ENCODE peak calls at places on chromosomes 4 and X, in six cellular contexts. B, X, Y, T, V and E are unnamed samples.

GRCh38 chrX:147875866-147876596 is 35.7 kb upstream of the FMR1 start:
- DNase-seq in B (no peak), X (peak), Y (no peak), T (no peak), V (no peak), E (no peak)

GRCh38 chr4:59637596-59637995 is 1562.5 kb upstream of the ADGRL3 start:
- DNase-seq in B (no peak), X (no peak), Y (no peak), T (no peak), V (no peak), E (no peak)

GRCh38 chr4:145956288-145956890 is 17.8 kb upstream of the ZNF827 start:
- DNase-seq in B (peak), X (peak), Y (peak), T (peak), V (no peak), E (no peak)

GRCh38 chrX:137194164-137194563 is 160.4 kb upstream of the GPR101 start:
- DNase-seq in B (no peak), X (peak), Y (peak), T (no peak), V (no peak), E (peak)

GRCh38 chrX:11663875-11664210 is 1.9 kb downstream of the ARHGAP6 start:
- DNase-seq in B (no peak), X (peak), Y (no peak), T (no peak), V (no peak), E (no peak)

GRCh38 chr4:155474758-155475157 is 98.0 kb upstream of the MAP9 start:
- DNase-seq in B (no peak), X (no peak), Y (no peak), T (no peak), V (no peak), E (no peak)

GRCh38 chr4:54813674-54814073 is 155.9 kb downstream of the KIT start:
- DNase-seq in B (no peak), X (no peak), Y (no peak), T (no peak), V (no peak), E (no peak)

GRCh38 chr4:36824682-36825081 is 419.9 kb upstream of the NWD2 start:
- DNase-seq in B (no peak), X (no peak), Y (no peak), T (no peak), V (no peak), E (peak)

GRCh38 chrX:7194606-7195005 is 46.7 kb upstream of the PUDP start:
- DNase-seq in B (no peak), X (no peak), Y (no peak), T (no peak), V (no peak), E (no peak)

GRCh38 chrX:13376857-13377441 is 57.1 kb upstream of the ATXN3L start:
- DNase-seq in B (no peak), X (peak), Y (peak), T (peak), V (peak), E (no peak)

GRCh38 chr4:28075557-28075956 is 1214.9 kb downstream of the STIM2 start:
- DNase-seq in B (no peak), X (no peak), Y (no peak), T (no peak), V (no peak), E (no peak)

GRCh38 chr4:54400802-54401201 is 171.7 kb downstream of the PDGFRA start:
- DNase-seq in B (no peak), X (peak), Y (no peak), T (peak), V (peak), E (no peak)

GRCh38 chr4:156193800-156194199 is 240.1 kb upstream of the CTSO start:
- DNase-seq in B (no peak), X (no peak), Y (peak), T (no peak), V (peak), E (no peak)

GRCh38 chrX:106933538-106933961 is 13.3 kb downstream of the CLDN2 start:
- DNase-seq in B (no peak), X (peak), Y (no peak), T (no peak), V (no peak), E (no peak)

GRCh38 chrX:71636438-71637252 is 18.3 kb upstream of the CXCR3 start:
- DNase-seq in B (no peak), X (no peak), Y (no peak), T (no peak), V (no peak), E (no peak)

GRCh38 chr4:142696334-142697122 is 149.6 kb downstream of the INPP4B start:
- DNase-seq in B (peak), X (no peak), Y (no peak), T (no peak), V (no peak), E (no peak)

GRCh38 chrX:97587171-97587570 is 703.5 kb downstream of the RPA4 start:
- DNase-seq in B (no peak), X (no peak), Y (no peak), T (no peak), V (no peak), E (no peak)

GRCh38 chr4:7714738-7715137 is 224.9 kb downstream of the AFAP1 start:
- DNase-seq in B (no peak), X (no peak), Y (no peak), T (no peak), V (no peak), E (no peak)

GRCh38 chr4:157271166-157271869 is 50.8 kb downstream of the GRIA2 start:
- DNase-seq in B (no peak), X (no peak), Y (no peak), T (no peak), V (no peak), E (no peak)

GRCh38 chr4:123536225-123536624 is 139.6 kb downstream of the SPRY1 start:
- DNase-seq in B (no peak), X (no peak), Y (no peak), T (no peak), V (no peak), E (no peak)

GRCh38 chrX:75648803-75649588 is 126.2 kb upstream of the ZDHHC15 start:
- DNase-seq in B (no peak), X (no peak), Y (no peak), T (no peak), V (no peak), E (no peak)

GRCh38 chr4:186118582-186118981 is 14.1 kb downstream of the FAM149A start:
- DNase-seq in B (no peak), X (no peak), Y (no peak), T (no peak), V (no peak), E (no peak)